ENCODE peak calls at places on chromosomes 12 and 14, in four cellular contexts. One of them, this sample, is unnamed. For H3K9me1, the result is how much of the 10 kb centered on the place peaks cover.

GRCh38 chr12:120534703-120535655 is 823 bp downstream of the RNF10 start:
- DNase-seq in endothelial cell of umbilical vein: peak
- DNase-seq in K562: peak
- DNase-seq in IMR-90: peak
- DNase-seq in this sample: no peak

GRCh38 chr12:57104292-57104910 is 6.8 kb downstream of the STAT6 start:
- DNase-seq in endothelial cell of umbilical vein: no peak
- DNase-seq in K562: peak
- DNase-seq in IMR-90: no peak
- DNase-seq in this sample: no peak

GRCh38 chr14:67447033-67447381 is 35.0 kb upstream of the PLEK2 start:
- DNase-seq in endothelial cell of umbilical vein: no peak
- DNase-seq in K562: no peak
- DNase-seq in IMR-90: no peak
- DNase-seq in this sample: no peak

GRCh38 chr12:38555620-38556596 is 239.3 kb downstream of the ALG10B start:
- DNase-seq in endothelial cell of umbilical vein: no peak
- DNase-seq in K562: no peak
- DNase-seq in IMR-90: no peak
- DNase-seq in this sample: no peak

GRCh38 chr12:16393126-16393525 is 45.7 kb downstream of the MGST1 start:
- DNase-seq in endothelial cell of umbilical vein: no peak
- DNase-seq in K562: no peak
- DNase-seq in IMR-90: no peak
- DNase-seq in this sample: no peak

GRCh38 chr12:118404876-118405521 is 28.6 kb downstream of the SUDS3 start:
- DNase-seq in endothelial cell of umbilical vein: peak
- DNase-seq in K562: peak
- DNase-seq in IMR-90: peak
- DNase-seq in this sample: peak

GRCh38 chr12:40614923-40615322 is 77.3 kb upstream of the CNTN1 start:
- DNase-seq in endothelial cell of umbilical vein: no peak
- DNase-seq in K562: no peak
- DNase-seq in IMR-90: no peak
- DNase-seq in this sample: no peak

GRCh38 chr12:117853600-117853999 is 115.2 kb downstream of the KSR2 start:
- DNase-seq in endothelial cell of umbilical vein: no peak
- DNase-seq in K562: no peak
- DNase-seq in IMR-90: no peak
- DNase-seq in this sample: no peak

GRCh38 chr12:86729798-86730197 is 473.6 kb upstream of the MGAT4C start:
- DNase-seq in endothelial cell of umbilical vein: no peak
- DNase-seq in K562: no peak
- DNase-seq in IMR-90: no peak
- DNase-seq in this sample: no peak

GRCh38 chr12:52691076-52691764 is 11.0 kb upstream of the KRT1 start:
- DNase-seq in endothelial cell of umbilical vein: no peak
- DNase-seq in K562: peak
- DNase-seq in IMR-90: no peak
- DNase-seq in this sample: no peak

GRCh38 chr12:116864371-116865160 is 16.7 kb downstream of the HRK start:
- DNase-seq in endothelial cell of umbilical vein: no peak
- DNase-seq in K562: no peak
- DNase-seq in IMR-90: peak
- DNase-seq in this sample: no peak

GRCh38 chr12:4274396-4274959 is 916 bp downstream of the CCND2 start:
- DNase-seq in endothelial cell of umbilical vein: no peak
- DNase-seq in K562: peak
- DNase-seq in IMR-90: no peak
- DNase-seq in this sample: no peak

GRCh38 chr14:105508069-105508468 is 17.0 kb downstream of the TEDC1 start:
- DNase-seq in endothelial cell of umbilical vein: no peak
- DNase-seq in K562: no peak
- DNase-seq in IMR-90: no peak
- DNase-seq in this sample: no peak

GRCh38 chr14:76186318-76187027 is 34.8 kb downstream of the GPATCH2L start:
- DNase-seq in endothelial cell of umbilical vein: peak
- DNase-seq in K562: no peak
- DNase-seq in IMR-90: no peak
- DNase-seq in this sample: no peak

GRCh38 chr12:28014196-28014595 is 41.7 kb upstream of the PTHLH start:
- DNase-seq in endothelial cell of umbilical vein: no peak
- DNase-seq in K562: no peak
- DNase-seq in IMR-90: no peak
- DNase-seq in this sample: no peak

GRCh38 chr14:31829256-31829923 is 247.7 kb upstream of the ARHGAP5 start:
- DNase-seq in endothelial cell of umbilical vein: no peak
- DNase-seq in K562: no peak
- DNase-seq in IMR-90: peak
- DNase-seq in this sample: no peak

GRCh38 chr12:117408161-117408791 is 46.9 kb upstream of the NOS1 start:
- DNase-seq in endothelial cell of umbilical vein: peak
- DNase-seq in K562: no peak
- DNase-seq in IMR-90: no peak
- DNase-seq in this sample: no peak

GRCh38 chr14:70278281-70278680 is 81.2 kb downstream of the COX16 start:
- DNase-seq in endothelial cell of umbilical vein: no peak
- DNase-seq in K562: no peak
- DNase-seq in IMR-90: no peak
- DNase-seq in this sample: no peak

GRCh38 chr14:78674820-78675219 is 504.6 kb downstream of the NRXN3 start:
- DNase-seq in endothelial cell of umbilical vein: no peak
- DNase-seq in K562: no peak
- DNase-seq in IMR-90: no peak
- DNase-seq in this sample: no peak

GRCh38 chr12:109900752-109901580 is 892 bp downstream of the TCHP start:
- DNase-seq in endothelial cell of umbilical vein: peak
- DNase-seq in K562: peak
- DNase-seq in IMR-90: no peak
- DNase-seq in this sample: no peak

GRCh38 chr12:88247241-88247643 is 105.1 kb downstream of the TMTC3 start:
- DNase-seq in endothelial cell of umbilical vein: peak
- DNase-seq in K562: no peak
- DNase-seq in IMR-90: peak
- DNase-seq in this sample: peak

GRCh38 chr14:30874999-30875787 is 834 bp downstream of the COCH start:
- DNase-seq in endothelial cell of umbilical vein: peak
- DNase-seq in K562: peak
- DNase-seq in IMR-90: no peak
- DNase-seq in this sample: no peak

GRCh38 chr12:78970041-78970440 is 105.5 kb downstream of the SYT1 start:
- DNase-seq in endothelial cell of umbilical vein: no peak
- DNase-seq in K562: no peak
- DNase-seq in IMR-90: peak
- DNase-seq in this sample: no peak

GRCh38 chr12:106873983-106874382 is 81.7 kb upstream of the TMEM263 start:
- DNase-seq in endothelial cell of umbilical vein: no peak
- DNase-seq in K562: no peak
- DNase-seq in IMR-90: no peak
- DNase-seq in this sample: no peak

GRCh38 chr12:3421599-3421998 is 69.4 kb upstream of the PRMT8 start:
- DNase-seq in endothelial cell of umbilical vein: no peak
- DNase-seq in K562: no peak
- DNase-seq in IMR-90: no peak
- DNase-seq in this sample: no peak

GRCh38 chr14:53430870-53431269 is 277.7 kb upstream of the DDHD1 start:
- DNase-seq in endothelial cell of umbilical vein: no peak
- DNase-seq in K562: no peak
- DNase-seq in IMR-90: peak
- DNase-seq in this sample: no peak

GRCh38 chr12:120692524-120693033 is 5.6 kb downstream of the MLEC start:
- DNase-seq in endothelial cell of umbilical vein: no peak
- DNase-seq in K562: no peak
- DNase-seq in IMR-90: peak
- DNase-seq in this sample: no peak

GRCh38 chr14:31456841-31457664 is at the start of gene DTD2:
- DNase-seq in endothelial cell of umbilical vein: peak
- DNase-seq in K562: peak
- DNase-seq in IMR-90: peak
- DNase-seq in this sample: peak

GRCh38 chr14:56004323-56004722 is 113.9 kb upstream of the PELI2 start:
- DNase-seq in endothelial cell of umbilical vein: no peak
- DNase-seq in K562: no peak
- DNase-seq in IMR-90: no peak
- DNase-seq in this sample: no peak

GRCh38 chr14:104441275-104442106 is 138.1 kb upstream of the C14orf180 start:
- DNase-seq in endothelial cell of umbilical vein: no peak
- DNase-seq in K562: no peak
- DNase-seq in IMR-90: no peak
- DNase-seq in this sample: no peak

GRCh38 chr12:97751704-97752103 is 289.1 kb downstream of the RMST start:
- DNase-seq in endothelial cell of umbilical vein: no peak
- DNase-seq in K562: no peak
- DNase-seq in IMR-90: no peak
- DNase-seq in this sample: no peak

GRCh38 chr14:94173471-94173884 is 644 bp upstream of the PPP4R4 start:
- DNase-seq in endothelial cell of umbilical vein: no peak
- DNase-seq in K562: no peak
- DNase-seq in IMR-90: no peak
- DNase-seq in this sample: no peak

GRCh38 chr12:69534389-69534822 is 50.9 kb upstream of the CCT2 start:
- DNase-seq in endothelial cell of umbilical vein: peak
- DNase-seq in K562: no peak
- DNase-seq in IMR-90: peak
- DNase-seq in this sample: peak

GRCh38 chr14:74882103-74882920 is 596 bp downstream of the DLST start:
- DNase-seq in endothelial cell of umbilical vein: peak
- DNase-seq in K562: no peak
- DNase-seq in IMR-90: peak
- DNase-seq in this sample: no peak

DNA sequence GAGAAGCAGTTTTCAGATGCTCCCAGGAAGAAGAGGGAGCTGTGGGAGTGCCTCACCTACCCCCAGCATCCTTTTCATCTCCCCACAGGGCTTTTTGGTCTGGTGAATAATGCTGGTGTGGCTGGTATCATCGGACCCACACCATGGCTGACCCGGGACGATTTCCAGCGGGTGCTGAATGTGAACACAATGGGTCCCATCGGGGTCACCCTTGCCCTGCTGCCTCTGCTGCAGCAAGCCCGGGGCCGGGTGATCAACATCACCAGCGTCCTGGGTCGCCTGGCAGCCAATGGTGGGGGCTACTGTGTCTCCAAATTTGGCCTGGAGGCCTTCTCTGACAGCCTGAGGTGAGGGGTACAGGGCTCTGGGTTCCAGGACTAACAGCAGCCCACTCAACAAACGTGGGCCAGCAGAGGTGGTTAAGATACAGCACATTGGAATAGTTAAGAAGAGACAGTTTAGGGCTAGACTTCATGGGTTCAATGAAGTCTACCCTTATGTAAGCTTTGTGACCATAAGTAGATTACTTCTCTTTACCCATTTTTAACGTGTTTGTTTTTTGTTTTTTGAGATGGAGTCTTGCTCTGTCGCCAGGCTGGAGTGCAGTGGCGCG is 1.5 kb downstream of the RDH5 start:
- DNase-seq in endothelial cell of umbilical vein: no peak
- DNase-seq in K562: no peak
- DNase-seq in IMR-90: no peak
- DNase-seq in this sample: no peak
- H3K27ac ChIP-seq in endothelial cell of umbilical vein: no peak
- H3K27ac ChIP-seq in K562: no peak
- H3K27ac ChIP-seq in IMR-90: no peak
- H3K27ac ChIP-seq in this sample: no peak

DNA sequence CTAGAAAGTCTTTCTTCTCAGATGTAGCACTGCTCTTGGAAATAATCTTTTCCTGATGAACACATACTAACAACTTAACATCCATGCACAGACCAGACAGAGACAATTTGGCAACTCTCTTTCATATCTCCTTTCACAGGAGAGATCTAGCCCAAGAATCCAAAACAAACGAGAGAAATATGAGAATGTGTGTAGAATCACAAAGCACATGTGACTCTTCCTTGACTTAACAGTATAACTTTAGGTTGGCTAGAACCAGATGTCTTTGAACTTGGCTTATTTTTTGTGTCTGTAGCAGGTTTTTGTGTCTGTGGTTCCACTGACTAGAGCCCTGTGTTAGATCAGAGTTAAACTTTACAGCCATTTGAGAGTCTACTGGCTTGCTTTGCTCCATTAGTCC is 114.2 kb downstream of the STXBP6 start:
- DNase-seq in endothelial cell of umbilical vein: no peak
- DNase-seq in K562: no peak
- DNase-seq in IMR-90: peak
- DNase-seq in this sample: no peak
- H3K9me1 ChIP-seq in endothelial cell of umbilical vein: under half
- H3K9me1 ChIP-seq in K562: under half
- H3K9me1 ChIP-seq in IMR-90: under half
- H3K9me1 ChIP-seq in this sample: under half

GRCh38 chr12:54956322-54956721 is 28.2 kb downstream of the TESPA1 start:
- DNase-seq in endothelial cell of umbilical vein: no peak
- DNase-seq in K562: no peak
- DNase-seq in IMR-90: no peak
- DNase-seq in this sample: no peak

GRCh38 chr12:54961190-54961589 is 23.4 kb downstream of the TESPA1 start:
- DNase-seq in endothelial cell of umbilical vein: no peak
- DNase-seq in K562: no peak
- DNase-seq in IMR-90: no peak
- DNase-seq in this sample: no peak

GRCh38 chr12:54958048-54958658 is 26.4 kb downstream of the TESPA1 start:
- DNase-seq in endothelial cell of umbilical vein: peak
- DNase-seq in K562: peak
- DNase-seq in IMR-90: peak
- DNase-seq in this sample: peak

GRCh38 chr12:54956818-54957641 is 27.5 kb downstream of the TESPA1 start:
- DNase-seq in endothelial cell of umbilical vein: no peak
- DNase-seq in K562: no peak
- DNase-seq in IMR-90: no peak
- DNase-seq in this sample: no peak

GRCh38 chr12:54959291-54960018 is 25.1 kb downstream of the TESPA1 start:
- DNase-seq in endothelial cell of umbilical vein: no peak
- DNase-seq in K562: no peak
- DNase-seq in IMR-90: no peak
- DNase-seq in this sample: no peak
- H3K27ac ChIP-seq in endothelial cell of umbilical vein: no peak
- H3K27ac ChIP-seq in K562: no peak
- H3K27ac ChIP-seq in IMR-90: no peak
- H3K27ac ChIP-seq in this sample: no peak

DNA sequence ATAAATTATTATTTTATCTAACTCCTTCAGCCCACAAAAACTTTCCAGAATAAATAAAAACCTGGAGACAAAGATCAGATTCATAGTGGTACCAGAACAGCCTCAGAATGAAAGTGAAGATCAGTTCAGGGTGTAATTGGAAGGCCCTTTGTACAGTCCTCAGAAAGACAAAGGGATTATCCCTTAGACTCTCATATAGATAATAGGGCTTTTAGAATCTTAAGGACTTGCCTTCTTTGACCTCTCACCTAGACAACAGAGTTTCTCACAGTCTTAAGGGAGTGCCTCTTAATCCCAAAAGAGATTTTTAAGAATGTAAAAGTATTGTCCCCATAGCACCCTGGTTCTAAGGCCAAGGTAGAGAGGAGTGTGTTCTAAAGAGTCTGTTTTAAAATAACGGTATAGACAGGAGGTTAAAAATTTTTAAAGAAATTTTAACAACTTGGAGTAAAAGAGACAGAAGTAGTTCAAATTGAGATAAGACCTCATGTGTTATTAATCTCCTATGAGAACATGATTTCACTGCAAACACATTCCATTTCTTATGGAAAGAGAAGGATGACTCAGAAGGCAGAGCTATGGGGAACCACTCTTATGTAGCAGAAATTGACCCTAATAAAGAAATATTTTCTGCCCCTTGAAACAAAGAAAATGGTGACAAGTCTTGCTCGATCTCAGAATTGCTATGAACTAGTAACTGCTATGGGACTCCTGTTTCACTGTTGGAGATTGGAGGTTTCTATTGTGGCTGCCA is 24.2 kb upstream of the NOVA1 start:
- DNase-seq in endothelial cell of umbilical vein: no peak
- DNase-seq in K562: no peak
- DNase-seq in IMR-90: no peak
- DNase-seq in this sample: no peak
- H3K9me1 ChIP-seq in endothelial cell of umbilical vein: under half
- H3K9me1 ChIP-seq in K562: under half
- H3K9me1 ChIP-seq in IMR-90: under half
- H3K9me1 ChIP-seq in this sample: under half